ENCODE peak calls at places on chromosomes 16 and 17, in ten cellular contexts. Q is DND-41; W is bronchial epithelial cell; O is CD8-positive, alpha-beta T cell; D is body of pancreas; M is stomach; J is WERI-Rb-1; K is Panc1; T is neural progenitor cell; I is esophagus muscularis mucosa. R is an unnamed sample. For H3K27me3, the result is how much of the 10 kb centered on the place peaks cover.

GRCh38 chr17:46039592-46040186 is 40.6 kb downstream of the STH start:
- DNase-seq in Q (no peak), W (no peak), O (no peak), D (peak), M (no peak), J (no peak), K (no peak), T (no peak), I (no peak), R (no peak)

GRCh38 chr16:12235110-12235509 is 258.6 kb downstream of the SNX29 start:
- DNase-seq in Q (no peak), W (no peak), O (no peak), D (no peak), M (no peak), J (no peak), K (no peak), T (no peak), I (no peak), R (no peak)

GRCh38 chr16:12157510-12158093 is 181.1 kb downstream of the SNX29 start:
- DNase-seq in Q (no peak), W (no peak), O (no peak), D (no peak), M (no peak), J (no peak), K (no peak), T (no peak), I (no peak), R (no peak)

GRCh38 chr16:55955439-55955838 is 80.3 kb upstream of the CES5A start:
- DNase-seq in Q (no peak), W (no peak), O (no peak), D (no peak), M (no peak), J (no peak), K (no peak), T (no peak), I (peak), R (no peak)

GRCh38 chr16:50367777-50368409 is 895 bp downstream of the BRD7 start:
- DNase-seq in Q (no peak), W (peak), O (no peak), D (no peak), M (no peak), J (no peak), K (no peak), T (no peak), I (no peak), R (no peak)

GRCh38 chr17:6546069-6546718 is 10.2 kb downstream of the PITPNM3 start:
- DNase-seq in Q (no peak), W (no peak), O (no peak), D (no peak), M (no peak), J (no peak), K (no peak), T (no peak), I (no peak), R (no peak)

GRCh38 chr16:89048087-89048729 is 45.4 kb upstream of the ACSF3 start:
- DNase-seq in Q (no peak), W (no peak), O (no peak), D (no peak), M (no peak), J (peak), K (no peak), T (peak), I (no peak), R (no peak)

GRCh38 chr17:7445011-7445927 is at the start of gene CHRNB1:
- DNase-seq in Q (peak), W (peak), O (no peak), D (peak), M (peak), J (no peak), K (no peak), T (peak), I (peak), R (no peak)

GRCh38 chr17:83126275-83126930 is 47.0 kb downstream of the METRNL start:
- DNase-seq in Q (no peak), W (no peak), O (no peak), D (no peak), M (no peak), J (no peak), K (no peak), T (no peak), I (no peak), R (no peak)

GRCh38 chr16:2692948-2693651 is 10.8 kb downstream of the KCTD5 start:
- DNase-seq in Q (no peak), W (no peak), O (no peak), D (no peak), M (peak), J (no peak), K (no peak), T (peak), I (no peak), R (no peak)

GRCh38 chr17:77867308-77867781 is 91.2 kb upstream of the TNRC6C start:
- DNase-seq in Q (no peak), W (no peak), O (no peak), D (no peak), M (no peak), J (no peak), K (no peak), T (no peak), I (no peak), R (peak)

GRCh38 chr17:62823111-62823895 is 15.2 kb upstream of the MARCHF10 start:
- DNase-seq in Q (no peak), W (peak), O (no peak), D (no peak), M (no peak), J (no peak), K (no peak), T (no peak), I (peak), R (no peak)

GRCh38 chr17:2138318-2138717 is 83.4 kb downstream of the HIC1 start:
- DNase-seq in Q (peak), W (no peak), O (no peak), D (no peak), M (no peak), J (no peak), K (no peak), T (no peak), I (no peak), R (peak)

GRCh38 chr17:21452377-21453143 is 76.4 kb downstream of the KCNJ12 start:
- DNase-seq in Q (no peak), W (peak), O (no peak), D (peak), M (peak), J (peak), K (no peak), T (peak), I (no peak), R (no peak)

GRCh38 chr17:2054262-2054739 is 602 bp upstream of the HIC1 start:
- DNase-seq in Q (peak), W (peak), O (no peak), D (no peak), M (no peak), J (peak), K (no peak), T (no peak), I (peak), R (no peak)

GRCh38 chr16:19858006-19858653 is 26.5 kb downstream of the GPRC5B start:
- DNase-seq in Q (no peak), W (no peak), O (no peak), D (no peak), M (no peak), J (no peak), K (no peak), T (no peak), I (no peak), R (no peak)

GRCh38 chr17:64661981-64662773 is at the start of gene SMURF2:
- DNase-seq in Q (peak), W (peak), O (peak), D (peak), M (peak), J (peak), K (no peak), T (peak), I (peak), R (peak)

GRCh38 chr17:65103896-65104295 is 33.3 kb upstream of the RGS9 start:
- DNase-seq in Q (no peak), W (peak), O (no peak), D (no peak), M (no peak), J (no peak), K (no peak), T (no peak), I (no peak), R (no peak)

GRCh38 chr17:37609170-37610040 is at the start of gene SYNRG:
- DNase-seq in Q (peak), W (peak), O (peak), D (peak), M (peak), J (peak), K (no peak), T (peak), I (peak), R (peak)

GRCh38 chr17:42214156-42214555 is 19.9 kb upstream of the GHDC start:
- DNase-seq in Q (no peak), W (no peak), O (no peak), D (no peak), M (no peak), J (no peak), K (no peak), T (no peak), I (no peak), R (no peak)

GRCh38 chr17:3639981-3640596 is 3.5 kb downstream of the CTNS start:
- DNase-seq in Q (no peak), W (no peak), O (no peak), D (peak), M (peak), J (peak), K (no peak), T (peak), I (no peak), R (no peak)

GRCh38 chr16:8944113-8944765 is 19.5 kb downstream of the USP7 start:
- DNase-seq in Q (no peak), W (no peak), O (no peak), D (no peak), M (no peak), J (no peak), K (no peak), T (no peak), I (no peak), R (peak)

GRCh38 chr17:59154335-59154720 is 658 bp downstream of the SKA2 start:
- DNase-seq in Q (peak), W (peak), O (no peak), D (peak), M (peak), J (peak), K (no peak), T (peak), I (no peak), R (peak)

GRCh38 chr16:89727406-89728120 is 6.2 kb downstream of the ZNF276 start:
- DNase-seq in Q (no peak), W (no peak), O (no peak), D (no peak), M (no peak), J (no peak), K (no peak), T (peak), I (no peak), R (no peak)

GRCh38 chr16:74761665-74762064 is 13.0 kb downstream of the FA2H start:
- DNase-seq in Q (no peak), W (no peak), O (no peak), D (no peak), M (no peak), J (no peak), K (no peak), T (no peak), I (no peak), R (no peak)

GRCh38 chr17:76700627-76701470 is 9.9 kb downstream of the MXRA7 start:
- DNase-seq in Q (peak), W (peak), O (no peak), D (peak), M (no peak), J (peak), K (no peak), T (peak), I (peak), R (no peak)

GRCh38 chr16:60648260-60648659 is 1388.0 kb downstream of the CDH8 start:
- DNase-seq in Q (no peak), W (peak), O (no peak), D (no peak), M (no peak), J (no peak), K (no peak), T (no peak), I (no peak), R (no peak)

GRCh38 chr17:79630821-79631639 is 20.2 kb upstream of the RBFOX3 start:
- DNase-seq in Q (peak), W (no peak), O (no peak), D (no peak), M (peak), J (peak), K (no peak), T (no peak), I (peak), R (no peak)

GRCh38 chr17:8900207-8900606 is 32.7 kb upstream of the PIK3R6 start:
- DNase-seq in Q (no peak), W (no peak), O (no peak), D (no peak), M (peak), J (no peak), K (no peak), T (no peak), I (no peak), R (no peak)

GRCh38 chr16:75116081-75116910 is at the start of gene LDHD:
- DNase-seq in Q (no peak), W (peak), O (no peak), D (peak), M (peak), J (no peak), K (no peak), T (peak), I (no peak), R (no peak)

GRCh38 chr17:79776378-79777165 is 1.4 kb upstream of the CBX2 start:
- DNase-seq in Q (no peak), W (no peak), O (no peak), D (no peak), M (no peak), J (no peak), K (no peak), T (peak), I (no peak), R (no peak)

GRCh38 chr17:44121997-44122824 is 1.2 kb downstream of the HDAC5 start:
- DNase-seq in Q (no peak), W (no peak), O (no peak), D (no peak), M (no peak), J (no peak), K (no peak), T (peak), I (no peak), R (no peak)

DNA sequence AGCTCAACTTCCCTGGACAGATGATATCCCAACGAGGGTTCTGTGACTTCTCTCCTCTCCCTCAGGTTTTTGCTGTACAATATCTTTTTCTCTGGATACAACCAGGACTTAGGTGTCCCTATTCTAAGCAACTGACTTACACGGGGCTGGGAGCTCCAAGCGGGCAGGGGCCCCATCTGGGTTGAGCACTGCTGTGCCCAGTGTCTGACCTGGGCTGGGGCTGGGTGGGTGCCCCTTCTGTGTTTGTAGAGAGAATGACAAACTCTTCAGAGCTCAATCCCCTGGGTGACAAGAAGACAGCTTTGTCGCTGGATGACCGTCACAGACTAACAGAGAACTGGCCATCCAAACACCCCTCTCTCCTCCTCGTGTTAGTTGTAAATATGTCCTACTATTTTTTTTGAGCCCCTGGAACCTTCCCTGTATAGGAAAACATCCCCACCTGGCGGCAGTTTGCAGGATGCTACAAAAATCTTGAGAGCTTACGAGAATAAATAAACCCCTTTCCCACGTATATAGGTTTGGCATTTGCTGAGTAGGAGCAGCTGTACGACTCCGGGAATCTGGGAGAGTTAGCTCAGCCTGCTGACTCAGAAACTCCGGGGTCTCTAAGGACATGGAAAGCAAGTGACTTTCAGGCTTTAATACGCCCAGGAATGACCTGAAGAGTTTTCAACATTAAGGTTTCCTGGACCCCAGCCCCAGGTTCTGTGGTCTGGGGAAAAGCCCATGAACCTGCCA is 23.7 kb upstream of the RCVRN start:
- DNase-seq in Q (no peak), W (peak), O (no peak), D (no peak), M (no peak), J (peak), K (no peak), T (peak), I (no peak), R (no peak)
- TF ChIP-seq CTCF in Q (no peak), W (peak), O (no peak), D (no peak), M (no peak), J (peak), K (peak), T (peak), I (peak), R (peak)

GRCh38 chr16:28294201-28294600 is 1.9 kb downstream of the SBK1 start:
- DNase-seq in Q (no peak), W (no peak), O (no peak), D (no peak), M (no peak), J (no peak), K (no peak), T (no peak), I (no peak), R (no peak)
- H3K4me3 ChIP-seq in Q (no peak), W (no peak), O (peak), D (no peak), M (no peak), J (no peak), K (no peak), T (peak), I (no peak), R (no peak)

DNA sequence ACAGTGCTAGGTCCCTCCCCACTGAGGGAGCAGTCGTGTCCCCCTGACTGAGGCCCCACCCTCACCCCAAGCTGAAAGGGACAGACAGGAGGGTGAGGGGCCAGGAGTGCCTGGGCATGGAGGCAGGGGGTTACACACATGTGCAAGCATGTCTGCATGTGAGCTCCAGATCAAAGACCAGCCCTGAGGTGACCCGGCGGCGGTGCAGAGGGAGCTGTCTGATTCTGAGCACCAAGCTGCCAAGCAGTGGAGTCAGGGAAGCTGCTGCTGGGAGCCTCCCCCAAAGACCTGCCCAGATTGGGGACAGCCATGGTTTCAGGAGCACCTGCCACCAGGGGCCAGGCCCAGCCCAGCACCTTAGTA is 5.5 kb downstream of the DLX3 start:
- DNase-seq in Q (no peak), W (no peak), O (no peak), D (no peak), M (no peak), J (peak), K (no peak), T (peak), I (no peak), R (no peak)
- H3K27me3 ChIP-seq in Q (half or more), W (under half), O (under half), D (under half), M (half or more), J (under half), K (under half), T (half or more), I (half or more), R (under half)

GRCh38 chr16:81035975-81036750 is 521 bp downstream of the ATMIN start:
- DNase-seq in Q (peak), W (peak), O (peak), D (peak), M (peak), J (peak), K (no peak), T (peak), I (no peak), R (peak)
- TF ChIP-seq CTCF in Q (no peak), W (no peak), O (no peak), D (no peak), M (no peak), J (no peak), K (no peak), T (no peak), I (no peak), R (no peak)